ENCODE peak calls at places on chromosomes 5 and 9, in five cellular contexts. Q is neural progenitor cell, A is HFFc6, J is B cell, M is Peyer's patch. W is an unnamed sample.

GRCh38 chr5:29795253-29795652 is 1398.2 kb upstream of the CDH6 start:
- DNase-seq in Q (no peak), M (no peak), J (no peak), A (no peak), W (no peak)

GRCh38 chr9:110099236-110099741 is 108.7 kb downstream of the C9orf152 start:
- DNase-seq in A (peak), Q (no peak), J (no peak), M (no peak), W (no peak)

GRCh38 chr9:27528886-27529315 is 713 bp downstream of the MOB3B start:
- DNase-seq in M (peak), J (peak), A (no peak), Q (peak), W (peak)

GRCh38 chr5:54234304-54234938 is 76.0 kb downstream of the ARL15 start:
- DNase-seq in A (peak), J (no peak), Q (peak), M (no peak), W (peak)

GRCh38 chr5:2556375-2556966 is 195.0 kb downstream of the IRX2 start:
- DNase-seq in M (no peak), Q (no peak), A (no peak), J (no peak), W (no peak)

GRCh38 chr9:70861376-70861775 is 260.0 kb downstream of the TRPM3 start:
- DNase-seq in M (no peak), Q (no peak), J (no peak), A (no peak), W (no peak)

GRCh38 chr5:108655750-108656450 is 91.8 kb upstream of the FER start:
- DNase-seq in M (no peak), A (peak), Q (no peak), J (no peak), W (no peak)

GRCh38 chr9:83934569-83935275 is 13.5 kb upstream of the KIF27 start:
- DNase-seq in J (no peak), M (no peak), Q (no peak), A (peak), W (no peak)

GRCh38 chr9:92489209-92489608 is 6.9 kb upstream of the ASPN start:
- DNase-seq in Q (no peak), J (no peak), A (peak), M (no peak), W (no peak)

GRCh38 chr9:27151693-27152397 is 42.8 kb downstream of the TEK start:
- DNase-seq in Q (no peak), A (peak), M (no peak), J (no peak), W (no peak)

GRCh38 chr5:123090641-123091257 is 1.7 kb downstream of the PRDM6 start:
- DNase-seq in J (no peak), A (no peak), M (no peak), Q (peak), W (peak)

GRCh38 chr5:166909040-166909439 is 1382.4 kb upstream of the WWC1 start:
- DNase-seq in Q (no peak), A (no peak), M (no peak), J (no peak), W (no peak)

GRCh38 chr5:14373685-14374084 is 207.9 kb upstream of the OTULINL start:
- DNase-seq in M (no peak), J (no peak), Q (no peak), A (no peak), W (no peak)

GRCh38 chr5:59769041-59769360 is 124.5 kb downstream of the PDE4D start:
- DNase-seq in M (no peak), J (no peak), A (no peak), Q (no peak), W (no peak)

GRCh38 chr9:15416880-15417279 is 5.8 kb upstream of the SNAPC3 start:
- DNase-seq in Q (peak), A (peak), M (peak), J (peak), W (peak)

GRCh38 chr5:1966461-1966860 is 83.7 kb upstream of the IRX4 start:
- DNase-seq in A (no peak), M (no peak), Q (no peak), J (no peak), W (no peak)

GRCh38 chr5:135213466-135214239 is 179.6 kb upstream of the PITX1 start:
- DNase-seq in A (no peak), M (no peak), J (no peak), Q (no peak), W (no peak)

GRCh38 chr5:134626369-134627014 is 6.1 kb downstream of the SAR1B start:
- DNase-seq in A (no peak), J (no peak), M (no peak), Q (no peak), W (no peak)

GRCh38 chr9:2979893-2980292 is 136.0 kb upstream of the PUM3 start:
- DNase-seq in A (no peak), Q (no peak), M (no peak), J (no peak), W (no peak)

GRCh38 chr5:66306105-66306843 is 162.2 kb downstream of the SREK1 start:
- DNase-seq in A (peak), Q (peak), M (no peak), J (no peak), W (peak)

GRCh38 chr5:175851311-175851710 is 20.1 kb upstream of the CPLX2 start:
- DNase-seq in J (no peak), Q (no peak), M (no peak), A (no peak), W (no peak)

DNA sequence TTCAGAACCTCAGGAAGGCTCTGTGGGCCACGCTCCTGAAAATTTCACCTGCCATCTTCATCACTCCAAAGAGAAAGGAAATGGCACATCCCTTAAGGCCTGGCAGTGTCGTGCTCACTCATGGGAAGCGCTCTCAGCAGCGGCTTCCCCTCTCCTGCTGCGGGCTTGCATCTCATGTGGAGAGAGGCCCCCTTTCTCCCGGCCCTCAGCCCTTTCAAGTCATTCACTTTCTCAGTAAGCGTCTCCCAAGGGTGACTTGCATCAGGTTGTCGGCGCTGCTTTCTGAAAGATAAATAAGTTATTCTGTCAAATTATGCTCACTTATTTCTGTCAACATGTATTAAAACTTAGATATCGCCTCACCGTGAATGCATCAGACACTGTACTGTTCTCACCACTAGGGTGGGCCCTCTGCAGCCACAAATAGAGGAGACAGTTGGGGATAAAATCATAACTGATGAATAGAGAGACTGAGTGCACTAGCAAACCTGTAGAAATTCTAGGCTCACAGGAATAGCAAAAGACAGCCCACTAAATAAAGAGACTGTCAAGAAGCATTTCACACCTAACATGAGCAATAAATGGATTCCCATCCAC is 174.6 kb downstream of the RFK start:
- DNase-seq in J (no peak), Q (peak), M (no peak), A (no peak), W (no peak)
- TF ChIP-seq CTCF in J (no peak), Q (peak), M (no peak), A (peak), W (no peak)

GRCh38 chr9:88781500-88782391 is 209.5 kb upstream of the S1PR3 start:
- DNase-seq in Q (peak), J (no peak), A (peak), M (no peak), W (no peak)
- TF ChIP-seq CTCF in Q (no peak), J (no peak), A (peak), M (no peak), W (no peak)

DNA sequence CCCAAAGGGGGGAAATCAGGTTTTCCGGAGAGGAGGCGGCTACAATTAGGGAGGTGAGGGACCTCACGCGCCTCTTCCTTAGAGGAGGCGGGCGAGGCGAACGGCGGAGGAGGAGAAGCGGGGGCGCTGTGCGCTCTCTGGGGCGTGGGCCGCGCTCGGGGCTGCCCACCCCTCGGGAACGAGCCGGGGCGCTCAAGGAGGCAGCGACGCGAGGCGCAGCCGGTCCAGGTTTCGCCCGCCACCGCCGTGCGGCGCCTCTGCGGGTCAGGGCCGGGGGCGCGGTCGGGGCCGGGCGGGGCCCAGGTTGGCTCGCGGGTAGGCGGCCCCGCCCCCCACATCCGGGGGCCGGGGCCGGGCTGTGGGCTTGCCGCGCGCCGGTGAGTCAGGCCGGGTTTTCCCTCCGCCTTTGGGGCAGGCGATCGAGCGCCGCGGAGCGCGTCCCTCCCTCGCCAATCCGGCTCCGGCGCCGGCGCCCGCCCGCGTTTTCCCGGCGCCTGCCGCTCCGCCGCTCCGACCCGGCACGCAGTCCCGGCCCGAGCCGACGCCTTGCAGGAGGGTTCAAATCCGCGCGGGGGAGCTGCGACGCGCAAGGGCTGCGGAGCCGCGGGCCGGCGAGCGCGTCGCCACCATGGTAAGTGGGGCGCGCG is at the start of gene N4BP3:
- DNase-seq in J (peak), A (no peak), M (peak), Q (peak), W (peak)
- TF ChIP-seq CTCF in J (peak), A (no peak), M (no peak), Q (peak), W (peak)

DNA sequence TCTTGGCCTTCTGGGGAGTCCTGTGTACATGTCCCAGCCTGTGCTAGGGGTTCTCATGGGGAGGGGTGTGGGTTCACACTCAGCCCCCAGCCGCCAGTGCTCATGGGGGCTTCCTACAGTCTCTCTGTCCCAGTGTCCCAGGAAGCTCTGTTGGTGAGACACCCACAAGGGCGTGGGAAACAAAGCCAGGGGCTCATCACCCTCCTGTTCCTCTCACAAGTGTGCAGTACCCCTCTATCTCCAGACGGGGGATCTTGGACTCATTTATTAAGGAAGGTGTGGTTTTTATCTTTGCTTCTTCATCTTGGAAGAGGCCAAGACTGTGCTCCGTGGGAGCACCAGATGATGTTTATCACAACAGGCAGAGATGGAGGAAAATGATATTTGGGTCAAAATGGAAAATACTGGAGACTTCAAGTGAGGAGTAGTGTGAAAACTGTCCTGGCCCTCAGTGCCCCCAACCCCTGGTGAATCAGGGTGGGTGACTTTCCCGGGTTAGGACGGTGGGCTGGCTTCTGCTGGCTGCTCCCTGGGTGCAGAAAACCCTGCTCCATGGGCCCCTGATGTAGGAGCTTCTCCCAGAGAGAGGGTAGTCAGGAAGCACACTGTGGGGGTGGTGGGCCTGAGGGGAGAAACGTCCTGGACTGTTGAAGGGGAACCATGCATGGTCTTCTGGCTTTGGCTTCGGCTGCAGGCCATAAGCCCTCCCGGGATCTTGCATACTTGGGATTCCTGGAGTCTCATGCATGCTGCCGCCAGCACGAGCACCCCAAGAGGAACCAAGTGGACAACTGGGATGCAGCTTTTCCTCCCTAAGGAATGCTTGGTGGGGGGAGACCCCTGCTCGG is 15.3 kb downstream of the TMEM171 start:
- DNase-seq in Q (peak), J (no peak), A (peak), M (no peak), W (no peak)
- TF ChIP-seq CTCF in Q (peak), J (peak), A (peak), M (peak), W (no peak)

DNA sequence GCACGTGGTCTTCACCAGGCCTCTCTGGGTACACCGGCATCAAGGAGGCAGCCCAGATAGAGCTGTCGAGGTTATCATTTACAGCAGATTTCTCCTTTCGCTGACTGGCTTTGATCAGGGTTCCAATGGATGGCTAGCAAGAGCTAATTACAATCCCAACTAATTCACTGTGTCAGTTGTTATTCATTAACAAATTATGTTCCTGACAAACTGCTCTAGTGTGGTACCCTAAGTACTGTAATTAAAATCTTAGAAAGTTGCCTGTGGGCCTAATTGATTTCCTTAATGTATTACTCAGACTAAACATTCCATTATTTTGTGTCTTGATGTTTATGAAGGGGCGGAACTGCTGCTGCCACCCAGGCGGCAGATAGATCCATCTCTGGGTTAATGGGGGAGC is 71.7 kb upstream of the RAD23B start:
- DNase-seq in Q (no peak), J (no peak), M (no peak), A (no peak), W (no peak)
- TF ChIP-seq CTCF in Q (no peak), J (no peak), M (no peak), A (no peak), W (no peak)

GRCh38 chr5:6676702-6677101 is 36.5 kb upstream of the TENT4A start:
- DNase-seq in J (no peak), M (no peak), Q (no peak), A (peak), W (no peak)

GRCh38 chr5:6675784-6676499 is 37.3 kb upstream of the TENT4A start:
- DNase-seq in M (no peak), Q (no peak), A (no peak), J (no peak), W (no peak)

GRCh38 chr5:6680922-6681321 is 32.3 kb upstream of the TENT4A start:
- DNase-seq in J (no peak), M (no peak), Q (no peak), A (no peak), W (no peak)

GRCh38 chr5:6681682-6682081 is 31.6 kb upstream of the TENT4A start:
- DNase-seq in M (no peak), Q (no peak), A (no peak), J (no peak), W (no peak)

GRCh38 chr5:6678385-6678784 is 34.8 kb upstream of the TENT4A start:
- DNase-seq in J (no peak), Q (no peak), A (no peak), M (no peak), W (no peak)
- TF ChIP-seq CTCF in J (no peak), Q (no peak), A (no peak), M (no peak), W (no peak)

DNA sequence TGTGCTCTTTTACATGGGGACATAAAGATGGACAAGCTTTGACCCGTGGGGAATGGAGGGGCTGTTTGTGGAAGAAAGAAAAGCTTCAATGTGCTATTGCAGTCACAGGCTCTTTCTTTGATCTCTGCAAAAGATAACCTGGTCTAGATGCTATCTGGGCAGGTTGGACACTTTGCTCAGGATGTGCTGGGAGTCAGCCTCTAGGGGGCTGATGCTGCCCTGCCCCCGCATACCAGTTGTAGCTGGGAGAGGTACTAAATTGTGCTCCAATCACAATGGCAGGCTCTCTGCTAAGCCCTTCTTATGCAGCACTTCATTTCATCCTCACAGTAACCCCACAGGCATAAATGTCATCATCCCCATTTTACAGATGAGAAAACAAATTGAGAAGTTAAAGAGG is 67.2 kb downstream of the PSD2 start:
- DNase-seq in A (no peak), Q (peak), J (no peak), M (no peak), W (no peak)
- TF ChIP-seq CTCF in A (peak), Q (peak), J (no peak), M (no peak), W (no peak)

DNA sequence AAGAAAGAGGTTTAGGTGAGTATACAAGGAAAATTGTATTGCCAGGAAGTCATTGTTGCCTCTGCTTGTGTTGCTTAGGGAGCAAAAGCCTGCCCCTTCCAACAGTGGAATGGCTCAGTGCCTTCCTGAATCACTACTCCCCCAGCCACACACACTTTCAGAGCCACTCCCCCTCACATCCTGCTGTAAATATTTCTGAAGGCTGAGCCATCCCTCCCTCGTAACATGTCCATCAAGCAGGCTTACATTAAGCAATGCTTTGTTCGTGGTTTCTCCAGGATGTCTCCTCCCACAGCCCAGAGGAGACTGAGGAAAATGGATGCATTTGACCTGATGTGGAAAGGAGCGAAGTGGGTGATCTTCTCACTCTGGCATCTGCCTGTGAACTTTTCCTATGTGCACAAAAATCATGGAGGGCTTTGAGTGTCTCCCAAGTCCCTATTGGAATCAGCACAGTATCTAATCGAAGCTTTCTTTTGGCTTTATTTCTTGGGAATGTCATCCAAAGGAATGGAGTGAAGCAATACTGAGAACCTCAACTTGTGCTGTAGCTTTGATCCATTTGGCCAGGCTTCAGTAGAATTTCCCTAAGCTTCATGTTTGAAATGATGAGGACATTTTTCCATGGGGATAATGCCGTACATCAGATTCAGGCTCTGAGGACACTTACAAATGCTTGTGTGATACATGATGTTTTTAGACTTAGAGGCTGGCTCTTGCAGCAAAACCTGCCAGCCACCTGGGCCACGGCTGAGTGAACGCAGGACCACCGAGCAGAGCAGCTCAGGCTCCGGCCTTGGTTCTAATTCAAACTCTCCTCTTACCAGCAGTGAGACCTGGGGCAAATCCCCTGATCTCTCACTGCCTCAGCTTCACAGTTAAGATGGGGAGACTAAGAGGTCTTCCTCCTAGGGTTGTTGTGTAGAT is 389.2 kb downstream of the ENC1 start:
- DNase-seq in J (no peak), M (no peak), A (peak), Q (no peak), W (no peak)
- TF ChIP-seq CTCF in J (no peak), M (no peak), A (no peak), Q (no peak), W (no peak)

GRCh38 chr9:106862946-106863740 is at the start of gene ZNF462:
- DNase-seq in A (peak), Q (peak), J (no peak), M (no peak), W (peak)
- TF ChIP-seq CTCF in A (no peak), Q (no peak), J (no peak), M (peak), W (no peak)

DNA sequence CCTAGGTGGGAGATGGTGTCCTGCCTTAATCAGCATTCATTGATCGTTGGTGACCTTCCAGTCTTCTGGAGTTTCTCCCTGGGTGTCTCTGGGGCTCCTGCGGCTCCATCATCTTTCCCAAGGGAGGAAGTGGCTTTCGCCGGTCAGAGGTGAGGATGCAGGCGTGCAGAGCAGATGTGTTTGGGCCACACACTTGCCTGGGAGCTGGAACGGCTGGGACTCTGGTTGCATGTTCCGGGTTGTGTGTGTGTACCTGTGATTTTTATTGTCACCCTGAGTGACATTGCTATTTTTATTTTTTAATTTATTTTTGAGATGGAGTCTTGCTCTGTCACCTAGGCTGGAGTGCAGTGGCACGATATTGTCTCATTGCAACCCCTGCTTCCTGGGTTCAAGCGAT is 9.6 kb downstream of the HMCN2 start:
- DNase-seq in A (no peak), J (no peak), Q (no peak), M (no peak), W (no peak)
- TF ChIP-seq CTCF in A (no peak), J (no peak), Q (no peak), M (no peak), W (no peak)

W was measured in GM20000.